ENCODE peak calls at places on chromosomes 12 and 14, in nine cellular contexts. X, Y, P, D, N, T, S, A and E are unnamed samples.

GRCh38 chr12:6538420-6539275 is 4.3 kb downstream of the GAPDH start:
- DNase-seq in X (no peak), Y (no peak), P (no peak), D (no peak), N (no peak), T (no peak), S (peak), A (peak), E (peak)

GRCh38 chr12:39692258-39692853 is 72.8 kb upstream of the ABCD2 start:
- DNase-seq in X (no peak), Y (no peak), P (no peak), D (no peak), N (no peak), T (no peak), S (peak), A (peak), E (no peak)

GRCh38 chr14:90554341-90554740 is 157.5 kb downstream of the CALM1 start:
- DNase-seq in X (no peak), Y (no peak), P (no peak), D (no peak), N (peak), T (no peak), S (no peak), A (no peak), E (no peak)

GRCh38 chr12:58419182-58419760 is 477.9 kb downstream of the ATP23 start:
- DNase-seq in X (no peak), Y (no peak), P (no peak), D (no peak), N (no peak), T (no peak), S (no peak), A (no peak), E (no peak)

GRCh38 chr12:51848843-51849735 is 571 bp upstream of the FIGNL2 start:
- DNase-seq in X (peak), Y (peak), P (no peak), D (no peak), N (no peak), T (no peak), S (no peak), A (no peak), E (peak)

GRCh38 chr12:48118491-48118890 is 673 bp upstream of the PFKM start:
- DNase-seq in X (no peak), Y (peak), P (no peak), D (no peak), N (no peak), T (no peak), S (no peak), A (no peak), E (peak)

GRCh38 chr12:1808036-1808797 is 12.1 kb upstream of the LRTM2 start:
- DNase-seq in X (no peak), Y (no peak), P (no peak), D (no peak), N (no peak), T (no peak), S (no peak), A (no peak), E (peak)

GRCh38 chr12:132030367-132031038 is 80.8 kb downstream of the EP400 start:
- DNase-seq in X (peak), Y (no peak), P (no peak), D (no peak), N (peak), T (no peak), S (peak), A (no peak), E (no peak)

GRCh38 chr12:104788848-104789271 is 169.2 kb downstream of the SLC41A2 start:
- DNase-seq in X (no peak), Y (peak), P (no peak), D (no peak), N (no peak), T (no peak), S (no peak), A (no peak), E (peak)

GRCh38 chr12:40145896-40146295 is 40.0 kb upstream of the SLC2A13 start:
- DNase-seq in X (no peak), Y (no peak), P (no peak), D (no peak), N (no peak), T (no peak), S (no peak), A (no peak), E (no peak)

GRCh38 chr12:124046206-124046740 is 73.3 kb downstream of the ZNF664 start:
- DNase-seq in X (no peak), Y (no peak), P (no peak), D (no peak), N (no peak), T (no peak), S (no peak), A (no peak), E (no peak)

GRCh38 chr12:106753526-106753925 is 21.0 kb upstream of the RIC8B start:
- DNase-seq in X (no peak), Y (no peak), P (no peak), D (peak), N (no peak), T (peak), S (no peak), A (no peak), E (no peak)

GRCh38 chr12:5258498-5258897 is 173.4 kb upstream of the NTF3 start:
- DNase-seq in X (no peak), Y (no peak), P (no peak), D (no peak), N (no peak), T (no peak), S (no peak), A (peak), E (no peak)

GRCh38 chr12:59708484-59708883 is 112.7 kb downstream of the SLC16A7 start:
- DNase-seq in X (no peak), Y (no peak), P (no peak), D (no peak), N (no peak), T (no peak), S (no peak), A (peak), E (no peak)

GRCh38 chr12:45644521-45644920 is 85.0 kb upstream of the ARID2 start:
- DNase-seq in X (no peak), Y (no peak), P (no peak), D (no peak), N (no peak), T (no peak), S (peak), A (peak), E (peak)

GRCh38 chr12:65728913-65729793 is 95.1 kb upstream of the HMGA2 start:
- DNase-seq in X (no peak), Y (peak), P (peak), D (no peak), N (no peak), T (no peak), S (peak), A (no peak), E (peak)

GRCh38 chr14:105527381-105528196 is 1.2 kb downstream of the TMEM121 start:
- DNase-seq in X (no peak), Y (no peak), P (no peak), D (no peak), N (no peak), T (no peak), S (no peak), A (no peak), E (no peak)

GRCh38 chr12:70449074-70449757 is 83.1 kb downstream of the KCNMB4 start:
- DNase-seq in X (no peak), Y (no peak), P (peak), D (no peak), N (no peak), T (no peak), S (peak), A (peak), E (no peak)

GRCh38 chr14:104804481-104805325 is 3.8 kb downstream of the ZBTB42 start:
- DNase-seq in X (no peak), Y (no peak), P (no peak), D (no peak), N (no peak), T (no peak), S (no peak), A (no peak), E (no peak)

GRCh38 chr12:75953312-75953906 is 78.2 kb downstream of the PHLDA1 start:
- DNase-seq in X (no peak), Y (no peak), P (peak), D (no peak), N (no peak), T (no peak), S (peak), A (peak), E (no peak)

GRCh38 chr14:30656190-30656632 is 34.1 kb downstream of the SCFD1 start:
- DNase-seq in X (no peak), Y (peak), P (peak), D (no peak), N (no peak), T (peak), S (peak), A (peak), E (peak)

GRCh38 chr12:28775556-28775955 is 373.5 kb upstream of the FAR2 start:
- DNase-seq in X (no peak), Y (no peak), P (no peak), D (no peak), N (no peak), T (no peak), S (no peak), A (no peak), E (no peak)

GRCh38 chr14:92074555-92074954 is 31.8 kb downstream of the ATXN3 start:
- DNase-seq in X (no peak), Y (no peak), P (no peak), D (no peak), N (no peak), T (no peak), S (peak), A (no peak), E (no peak)

GRCh38 chr12:21775130-21775920 is 819 bp upstream of the KCNJ8 start:
- DNase-seq in X (no peak), Y (no peak), P (no peak), D (no peak), N (no peak), T (no peak), S (no peak), A (no peak), E (peak)

GRCh38 chr12:125685885-125686284 is 620.6 kb downstream of the AACS start:
- DNase-seq in X (no peak), Y (no peak), P (no peak), D (no peak), N (no peak), T (no peak), S (no peak), A (no peak), E (no peak)

GRCh38 chr12:105067511-105068031 is 16.7 kb downstream of the ALDH1L2 start:
- DNase-seq in X (no peak), Y (no peak), P (no peak), D (no peak), N (no peak), T (no peak), S (peak), A (no peak), E (no peak)

GRCh38 chr12:10354502-10354901 is 35.3 kb downstream of the KLRK1 start:
- DNase-seq in X (no peak), Y (no peak), P (no peak), D (no peak), N (no peak), T (no peak), S (peak), A (no peak), E (no peak)

GRCh38 chr12:115294443-115295133 is 610.6 kb upstream of the TBX3 start:
- DNase-seq in X (no peak), Y (no peak), P (no peak), D (no peak), N (no peak), T (no peak), S (peak), A (no peak), E (no peak)

GRCh38 chr14:87810711-87811110 is 182.3 kb downstream of the GALC start:
- DNase-seq in X (no peak), Y (no peak), P (no peak), D (no peak), N (no peak), T (no peak), S (no peak), A (peak), E (no peak)

GRCh38 chr12:6981152-6982052 is 10.7 kb downstream of the EMG1 start:
- DNase-seq in X (no peak), Y (no peak), P (no peak), D (no peak), N (no peak), T (no peak), S (no peak), A (no peak), E (no peak)

GRCh38 chr14:102616799-102617198 is 24.4 kb downstream of the RCOR1 start:
- DNase-seq in X (no peak), Y (no peak), P (no peak), D (no peak), N (no peak), T (no peak), S (peak), A (no peak), E (no peak)

GRCh38 chr12:113055594-113056380 is 743 bp upstream of the DTX1 start:
- DNase-seq in X (no peak), Y (no peak), P (no peak), D (no peak), N (no peak), T (no peak), S (no peak), A (no peak), E (peak)

GRCh38 chr14:77026930-77027537 is 1.5 kb downstream of the IRF2BPL start:
- DNase-seq in X (peak), Y (peak), P (peak), D (peak), N (peak), T (peak), S (peak), A (peak), E (peak)

GRCh38 chr12:89968151-89968699 is 259.6 kb upstream of the ATP2B1 start:
- DNase-seq in X (no peak), Y (no peak), P (no peak), D (no peak), N (no peak), T (no peak), S (no peak), A (no peak), E (no peak)

GRCh38 chr12:53159195-53159834 is 21.2 kb upstream of the ZNF740 start:
- DNase-seq in X (peak), Y (peak), P (peak), D (peak), N (peak), T (peak), S (peak), A (peak), E (peak)

GRCh38 chr14:51139221-51139681 is 44.3 kb upstream of the TRIM9 start:
- DNase-seq in X (no peak), Y (no peak), P (peak), D (no peak), N (no peak), T (no peak), S (no peak), A (peak), E (no peak)